ENCODE peak calls at places on chromosomes 13 and 19, in seven cellular contexts. I is AG04449; B is nephron progenitor cell; V is mucosa of descending colon; Z is stimulated activated CD8-positive, alpha-beta memory T cell treated with anti-CD3 and anti-CD28 coated beads, Interleukin-2, amount 100 ng/mL, for 48 hours; D is kidney glomerular epithelial cell; G is hepatic stellate cell. X is an unnamed sample.

GRCh38 chr13:39349391-39349790 is 253.6 kb downstream of the LHFPL6 start:
- DNase-seq in V (no peak), B (no peak), G (no peak), D (no peak), I (no peak), Z (no peak), X (no peak)

GRCh38 chr13:65093352-65093751 is 2136.8 kb downstream of the PCDH9 start:
- DNase-seq in B (no peak), G (no peak), Z (no peak), V (no peak), I (no peak), D (no peak), X (no peak)

GRCh38 chr13:112700291-112701060 is 10.6 kb downstream of the ATP11A start:
- DNase-seq in G (no peak), D (no peak), B (no peak), I (no peak), Z (no peak), V (no peak), X (no peak)

GRCh38 chr19:15199652-15200574 is 882 bp downstream of the NOTCH3 start:
- DNase-seq in G (peak; percentile 77), V (no peak), D (no peak), Z (no peak), B (peak; percentile 88), I (no peak), X (no peak)

GRCh38 chr13:43369319-43369718 is 345.9 kb downstream of the DNAJC15 start:
- DNase-seq in Z (no peak), G (no peak), D (no peak), B (no peak), V (no peak), I (no peak), X (no peak)

GRCh38 chr19:40119380-40119779 is 28.6 kb upstream of the ZNF780A start:
- DNase-seq in G (no peak), I (no peak), Z (no peak), B (no peak), D (no peak), V (no peak), X (no peak)

GRCh38 chr19:57350877-57351805 is at the start of gene ZNF304:
- DNase-seq in G (peak; percentile 92), B (peak; percentile 79), D (peak; percentile 94), Z (peak; percentile 69), I (peak; percentile 77), V (peak; percentile 92), X (peak; percentile 78)

GRCh38 chr19:5172859-5173577 is 167.6 kb downstream of the PTPRS start:
- DNase-seq in V (no peak), B (no peak), I (peak; percentile 85), D (peak; percentile 48), Z (no peak), G (peak; percentile 96), X (peak; percentile 77)

GRCh38 chr13:99385940-99386339 is 78.7 kb upstream of the GPR183 start:
- DNase-seq in Z (no peak), V (no peak), I (no peak), D (no peak), G (no peak), B (no peak), X (no peak)

X was measured in T1000.